ENCODE peak calls at places on chromosomes 4 and X, in ten cellular contexts. C is fibroblast of lung; D is pancreas; U is hypothalamus; W is activated T-helper 1 cell treated with Interleukin-2 at 50 U/mL for 16 hours; X is CD4-positive, CD25-positive, alpha-beta regulatory T cell; E is EL; Y is GM13976; J is germinal center; Q is GM18507. S is an unnamed sample.

GRCh38 chr4:93960450-93960849 is 131.9 kb downstream of the ATOH1 start:
- DNase-seq in C (no peak), D (no peak), U (no peak), W (no peak), X (no peak), E (no peak), Y (no peak), J (no peak), Q (no peak), S (no peak)

GRCh38 chrX:1140236-1140681 is 72.2 kb downstream of the CRLF2 start:
- DNase-seq in C (no peak), D (peak; percentile 18), U (no peak), W (no peak), X (no peak), E (no peak), Y (no peak), J (no peak), Q (no peak), S (no peak)

GRCh38 chr4:61397174-61397573 is 197.0 kb downstream of the ADGRL3 start:
- DNase-seq in C (peak; percentile 75), D (no peak), U (no peak), W (no peak), X (no peak), E (no peak), Y (no peak), J (no peak), Q (no peak), S (no peak)

GRCh38 chr4:24195976-24196736 is 306.3 kb upstream of the PPARGC1A start:
- DNase-seq in C (no peak), D (no peak), U (no peak), W (no peak), X (no peak), E (no peak), Y (no peak), J (no peak), Q (no peak), S (no peak)

GRCh38 chr4:187118731-187119130 is 395.1 kb upstream of the FAT1 start:
- DNase-seq in C (no peak), D (no peak), U (no peak), W (no peak), X (no peak), E (peak; percentile 29), Y (no peak), J (no peak), Q (no peak), S (no peak)

GRCh38 chr4:132227349-132228165 is 921.5 kb upstream of the PCDH10 start:
- DNase-seq in C (peak; percentile 29), D (peak; percentile 73), U (no peak), W (no peak), X (no peak), E (no peak), Y (no peak), J (no peak), Q (no peak), S (no peak)

GRCh38 chr4:76639292-76639691 is 204.3 kb downstream of the SHROOM3 start:
- DNase-seq in C (no peak), D (no peak), U (no peak), W (no peak), X (no peak), E (peak; percentile 39), Y (no peak), J (no peak), Q (no peak), S (no peak)

GRCh38 chr4:154822775-154823174 is 41.7 kb downstream of the RBM46 start:
- DNase-seq in C (peak; percentile 79), D (no peak), U (no peak), W (no peak), X (no peak), E (peak; percentile 56), Y (no peak), J (no peak), Q (no peak), S (no peak)

GRCh38 chrX:110509778-110510510 is 151.3 kb downstream of the RTL9 start:
- DNase-seq in C (no peak), D (no peak), U (no peak), W (no peak), X (no peak), E (peak; percentile 58), Y (no peak), J (no peak), Q (no peak), S (no peak)

GRCh38 chr4:40699648-40700047 is 50.1 kb upstream of the NSUN7 start:
- DNase-seq in C (peak; percentile 23), D (no peak), U (no peak), W (no peak), X (no peak), E (peak; percentile 51), Y (no peak), J (no peak), Q (no peak), S (no peak)

GRCh38 chr4:152590179-152591031 is 54.5 kb upstream of the FBXW7 start:
- DNase-seq in C (peak; percentile 99), D (no peak), U (no peak), W (no peak), X (no peak), E (peak; percentile 97), Y (no peak), J (no peak), Q (no peak), S (no peak)

GRCh38 chr4:142035556-142035955 is 399.2 kb downstream of the IL15 start:
- DNase-seq in C (no peak), D (no peak), U (no peak), W (no peak), X (no peak), E (no peak), Y (no peak), J (no peak), Q (no peak), S (no peak)

GRCh38 chrX:121579016-121579760 is 531.8 kb downstream of the GLUD2 start:
- DNase-seq in C (no peak), D (no peak), U (peak; percentile 2), W (no peak), X (no peak), E (peak; percentile 27), Y (no peak), J (no peak), Q (no peak), S (no peak)

GRCh38 chr4:23903859-23904438 is 14.1 kb upstream of the PPARGC1A start:
- DNase-seq in C (no peak), D (no peak), U (no peak), W (no peak), X (no peak), E (no peak), Y (no peak), J (no peak), Q (no peak), S (no peak)

GRCh38 chr4:154928640-154929257 is 147.7 kb downstream of the RBM46 start:
- DNase-seq in C (peak; percentile 72), D (no peak), U (no peak), W (no peak), X (no peak), E (peak; percentile 23), Y (no peak), J (no peak), Q (no peak), S (no peak)

GRCh38 chrX:125394449-125394848 is 74.8 kb downstream of the TEX13C start:
- DNase-seq in C (no peak), D (no peak), U (no peak), W (no peak), X (no peak), E (no peak), Y (no peak), J (no peak), Q (no peak), S (no peak)

GRCh38 chrX:4655743-4656142 is 942.3 kb upstream of the PRKX start:
- DNase-seq in C (no peak), D (no peak), U (no peak), W (no peak), X (no peak), E (no peak), Y (no peak), J (no peak), Q (no peak), S (no peak)

GRCh38 chr4:128812360-128812958 is 3.0 kb downstream of the JADE1 start:
- DNase-seq in C (peak; percentile 71), D (peak; percentile 73), U (peak; percentile 49), W (no peak), X (no peak), E (peak; percentile 79), Y (no peak), J (peak; percentile 54), Q (no peak), S (peak; percentile 15)

GRCh38 chr4:77240469-77241066 is 83.6 kb downstream of the CCNG2 start:
- DNase-seq in C (peak; percentile 59), D (peak; percentile 90), U (peak; percentile 23), W (peak; percentile 5), X (peak; percentile 25), E (peak; percentile 45), Y (peak; percentile 39), J (peak; percentile 71), Q (peak; percentile 17), S (peak; percentile 14)

GRCh38 chrX:38327007-38327774 is at the start of gene RPGR:
- DNase-seq in C (peak; percentile 93), D (peak; percentile 92), U (peak; percentile 86), W (peak; percentile 79), X (peak; percentile 90), E (peak; percentile 88), Y (peak; percentile 90), J (peak; percentile 88), Q (peak; percentile 71), S (peak; percentile 81)

GRCh38 chr4:1412376-1413220 is 6.4 kb upstream of the NKX1-1 start:
- DNase-seq in C (no peak), D (no peak), U (no peak), W (no peak), X (no peak), E (no peak), Y (peak; percentile 28), J (no peak), Q (no peak), S (no peak)

GRCh38 chrX:105462191-105462590 is 241.7 kb upstream of the TEX13A start:
- DNase-seq in C (no peak), D (no peak), U (no peak), W (no peak), X (no peak), E (no peak), Y (no peak), J (no peak), Q (no peak), S (no peak)

GRCh38 chr4:142813388-142813787 is 32.7 kb downstream of the INPP4B start:
- DNase-seq in C (no peak), D (no peak), U (no peak), W (no peak), X (no peak), E (no peak), Y (no peak), J (no peak), Q (no peak), S (no peak)

GRCh38 chrX:124113799-124114600 is 152.5 kb downstream of the STAG2 start:
- DNase-seq in C (no peak), D (no peak), U (no peak), W (no peak), X (no peak), E (no peak), Y (no peak), J (no peak), Q (no peak), S (no peak)

GRCh38 chr4:82785248-82786003 is 13.2 kb downstream of the SCD5 start:
- DNase-seq in C (peak; percentile 59), D (no peak), U (no peak), W (no peak), X (no peak), E (peak; percentile 92), Y (no peak), J (no peak), Q (no peak), S (no peak)

GRCh38 chrX:22395372-22395771 is 122.7 kb downstream of the CBLL2 start:
- DNase-seq in C (peak; percentile 42), D (no peak), U (no peak), W (no peak), X (no peak), E (peak; percentile 41), Y (no peak), J (no peak), Q (no peak), S (no peak)

GRCh38 chr4:102843273-102843672 is 15.9 kb upstream of the UBE2D3 start:
- DNase-seq in C (no peak), D (no peak), U (no peak), W (no peak), X (no peak), E (no peak), Y (no peak), J (no peak), Q (no peak), S (no peak)

S was measured in T-helper 17 cell.